ENCODE peak calls at places on chromosomes 6 and 20, in five cellular contexts. H, L, G, A and E are unnamed samples.

GRCh38 chr20:36407196-36407733 is 101.1 kb downstream of the DLGAP4 start:
- DNase-seq in H (no peak), L (peak; percentile 69), G (no peak), A (no peak), E (no peak)

GRCh38 chr6:26390504-26390903 is 7.6 kb downstream of the BTN2A2 start:
- DNase-seq in H (no peak), L (no peak), G (no peak), A (no peak), E (no peak)

GRCh38 chr20:32922466-32922865 is 63.7 kb downstream of the EFCAB8 start:
- DNase-seq in H (no peak), L (no peak), G (no peak), A (no peak), E (no peak)

GRCh38 chr6:101490857-101491256 is 97.3 kb downstream of the GRIK2 start:
- DNase-seq in H (no peak), L (no peak), G (no peak), A (no peak), E (no peak)

GRCh38 chr6:7640607-7641577 is 50.9 kb downstream of the SNRNP48 start:
- DNase-seq in H (no peak), L (peak; percentile 95), G (no peak), A (no peak), E (no peak)

GRCh38 chr6:90484903-90485302 is 102.0 kb downstream of the MAP3K7 start:
- DNase-seq in H (no peak), L (no peak), G (no peak), A (no peak), E (no peak)

GRCh38 chr20:53736757-53737403 is 143.2 kb upstream of the ZNF217 start:
- DNase-seq in H (peak; percentile 55), L (peak; percentile 66), G (no peak), A (no peak), E (no peak)

GRCh38 chr20:62605236-62605948 is 36.9 kb upstream of the SLCO4A1 start:
- DNase-seq in H (no peak), L (no peak), G (no peak), A (no peak), E (no peak)

GRCh38 chr20:4476903-4477302 is 244.8 kb upstream of the PRND start:
- DNase-seq in H (peak; percentile 22), L (no peak), G (no peak), A (no peak), E (no peak)

GRCh38 chr6:142871910-142872331 is 73.1 kb downstream of the HIVEP2 start:
- DNase-seq in H (no peak), L (peak; percentile 94), G (no peak), A (no peak), E (no peak)

GRCh38 chr20:25244976-25245375 is 2.9 kb upstream of the PYGB start:
- DNase-seq in H (no peak), L (no peak), G (no peak), A (no peak), E (no peak)

GRCh38 chr6:84848960-84849359 is 84.6 kb upstream of the TBX18 start:
- DNase-seq in H (no peak), L (no peak), G (no peak), A (no peak), E (no peak)

GRCh38 chr20:45958593-45958992 is 13.4 kb downstream of the ZNF335 start:
- DNase-seq in H (no peak), L (no peak), G (no peak), A (no peak), E (no peak)

GRCh38 chr6:2403546-2403945 is 158.1 kb upstream of the GMDS start:
- DNase-seq in H (no peak), L (no peak), G (no peak), A (no peak), E (no peak)

GRCh38 chr6:71248306-71248705 is 40.3 kb upstream of the OGFRL1 start:
- DNase-seq in H (peak; percentile 65), L (peak; percentile 95), G (no peak), A (peak; percentile 63), E (no peak)